ENCODE peak calls at places on chromosomes 3 and 15, in seven cellular contexts. Y, C, G, M, B, S and X are unnamed samples.

GRCh38 chr3:151425640-151426336 is 35.1 kb downstream of the IGSF10 start:
- DNase-seq in G (no peak), Y (peak), C (no peak), M (no peak), B (no peak), S (no peak), X (no peak)

GRCh38 chr3:49667701-49668413 is 6.3 kb upstream of the APEH start:
- DNase-seq in M (no peak), G (no peak), Y (no peak), C (no peak), S (no peak), B (no peak), X (no peak)

GRCh38 chr3:107235923-107236315 is 141.3 kb upstream of the CCDC54 start:
- DNase-seq in Y (peak), M (peak), C (no peak), S (peak), B (no peak), G (no peak), X (no peak)

GRCh38 chr3:57179580-57180410 is 14.6 kb upstream of the IL17RD start:
- DNase-seq in S (no peak), M (no peak), G (no peak), C (no peak), Y (peak), B (no peak), X (no peak)

GRCh38 chr15:67690936-67691335 is 134.4 kb upstream of the SKOR1 start:
- DNase-seq in M (no peak), Y (no peak), C (no peak), G (no peak), S (no peak), B (no peak), X (no peak)

GRCh38 chr15:32849769-32850668 is 132.2 kb downstream of the GREM1 start:
- DNase-seq in Y (no peak), M (no peak), S (no peak), B (no peak), C (no peak), G (no peak), X (no peak)

GRCh38 chr3:78633626-78634025 is 1134.2 kb downstream of the ROBO1 start:
- DNase-seq in G (no peak), S (no peak), B (no peak), C (no peak), Y (no peak), M (no peak), X (no peak)

GRCh38 chr3:52532838-52533622 is 627 bp downstream of the NT5DC2 start:
- DNase-seq in C (no peak), M (no peak), B (no peak), G (peak), S (no peak), Y (peak), X (peak)

GRCh38 chr3:136078421-136079364 is 113.2 kb downstream of the PPP2R3A start:
- DNase-seq in B (no peak), Y (peak), M (no peak), S (no peak), C (no peak), G (no peak), X (no peak)

GRCh38 chr3:42734263-42734860 is 31.8 kb upstream of the HHATL start:
- DNase-seq in G (no peak), M (peak), C (no peak), S (no peak), B (no peak), Y (no peak), X (no peak)

GRCh38 chr3:71551286-71551919 is 32.1 kb downstream of the FOXP1 start:
- DNase-seq in C (no peak), Y (no peak), M (no peak), S (no peak), G (no peak), B (no peak), X (no peak)

GRCh38 chr3:57961828-57962447 is 46.3 kb upstream of the FLNB start:
- DNase-seq in S (no peak), M (no peak), B (no peak), G (no peak), Y (peak), C (no peak), X (no peak)

GRCh38 chr15:100572362-100572983 is 29.5 kb downstream of the LINS1 start:
- DNase-seq in C (no peak), G (no peak), M (no peak), B (no peak), Y (peak), S (no peak), X (no peak)

GRCh38 chr15:59174846-59175831 is 31.5 kb upstream of the LDHAL6B start:
- DNase-seq in Y (peak), C (peak), B (peak), M (peak), G (peak), S (no peak), X (peak)

GRCh38 chr15:56017920-56018319 is 24.5 kb upstream of the NEDD4 start:
- DNase-seq in G (no peak), B (no peak), Y (no peak), M (no peak), C (no peak), S (no peak), X (no peak)

GRCh38 chr3:11716576-11717250 is 73.0 kb upstream of the VGLL4 start:
- DNase-seq in B (no peak), C (no peak), Y (no peak), M (no peak), G (no peak), S (no peak), X (no peak)